ENCODE peak calls at places on chromosomes 7 and 10, in seven cellular contexts. R, Q, J, H, S, O and K are unnamed samples.

GRCh38 chr7:151351967-151352366 is 10.4 kb downstream of the NUB1 start:
- DNase-seq in J (no peak), S (no peak), O (no peak), H (no peak), R (no peak), Q (no peak), K (no peak)

GRCh38 chr7:80312139-80312661 is 177.6 kb downstream of the GNAI1 start:
- DNase-seq in H (peak; percentile 88), S (peak; percentile 68), R (no peak), J (peak; percentile 94), O (no peak), Q (no peak), K (peak; percentile 78)

GRCh38 chr7:53697913-53698312 is 662.5 kb downstream of the POM121L12 start:
- DNase-seq in Q (no peak), H (no peak), S (no peak), J (no peak), R (no peak), O (no peak), K (no peak)

GRCh38 chr10:1465993-1466764 is 271.1 kb downstream of the ADARB2 start:
- DNase-seq in H (no peak), O (no peak), Q (peak; percentile 44), R (peak; percentile 22), J (no peak), S (no peak), K (no peak)

GRCh38 chr10:99387071-99387470 is 43.4 kb downstream of the GOT1 start:
- DNase-seq in Q (no peak), R (no peak), J (no peak), H (no peak), O (no peak), S (no peak), K (no peak)

GRCh38 chr7:106731637-106732036 is 70.7 kb upstream of the CCDC71L start:
- DNase-seq in J (no peak), S (no peak), Q (no peak), H (no peak), O (no peak), R (no peak), K (peak; percentile 23)

GRCh38 chr10:96390460-96390864 is 31.7 kb upstream of the OPALIN start:
- DNase-seq in O (no peak), J (no peak), R (peak; percentile 78), S (no peak), Q (peak; percentile 82), H (no peak), K (no peak)

GRCh38 chr7:3174515-3175318 is 126.3 kb upstream of the SDK1 start:
- DNase-seq in H (no peak), Q (no peak), O (no peak), S (peak; percentile 32), J (no peak), R (no peak), K (no peak)

GRCh38 chr7:87456247-87456646 is 19.2 kb downstream of the ABCB4 start:
- DNase-seq in R (no peak), Q (no peak), J (no peak), O (peak; percentile 32), S (no peak), H (no peak), K (no peak)

GRCh38 chr10:68543004-68543918 is 15.9 kb upstream of the SLC25A16 start:
- DNase-seq in J (peak; percentile 85), S (peak; percentile 57), O (no peak), Q (no peak), H (no peak), R (no peak), K (peak; percentile 87)

GRCh38 chr10:86113983-86114382 is 252.6 kb downstream of the GRID1 start:
- DNase-seq in O (no peak), Q (no peak), H (no peak), S (no peak), R (no peak), J (no peak), K (no peak)

GRCh38 chr7:129969881-129970446 is 17.2 kb upstream of the UBE2H start:
- DNase-seq in S (peak; percentile 95), H (peak; percentile 27), Q (no peak), O (peak; percentile 92), R (no peak), J (peak; percentile 84), K (peak; percentile 94)

GRCh38 chr10:87878664-87879459 is 15.4 kb downstream of the PTEN start:
- DNase-seq in R (no peak), O (no peak), S (no peak), H (no peak), J (no peak), Q (no peak), K (no peak)

GRCh38 chr10:104472505-104472904 is 118.9 kb downstream of the CFAP58 start:
- DNase-seq in Q (no peak), R (no peak), S (no peak), O (peak; percentile 14), J (peak; percentile 17), H (no peak), K (peak; percentile 3)

GRCh38 chr7:11212816-11213215 is 239.1 kb downstream of the PHF14 start:
- DNase-seq in J (peak; percentile 67), R (no peak), S (no peak), O (no peak), Q (no peak), H (no peak), K (no peak)

GRCh38 chr10:69639291-69640195 is 9.5 kb downstream of the FAM241B start:
- DNase-seq in R (peak; percentile 58), H (peak; percentile 75), Q (peak; percentile 56), S (peak; percentile 51), O (peak; percentile 88), J (peak; percentile 52), K (peak; percentile 18)

GRCh38 chr7:92831716-92832622 is 4.4 kb downstream of the CDK6 start:
- DNase-seq in Q (no peak), J (peak; percentile 94), O (no peak), H (peak; percentile 63), S (peak; percentile 88), R (no peak), K (peak; percentile 94)

GRCh38 chr10:50407077-50407801 is 155.9 kb upstream of the ASAH2 start:
- DNase-seq in J (no peak), O (peak; percentile 32), H (no peak), R (no peak), Q (no peak), S (no peak), K (no peak)

GRCh38 chr7:29202651-29203069 is 8.1 kb downstream of the CHN2 start:
- DNase-seq in H (no peak), S (no peak), Q (peak; percentile 29), J (no peak), R (no peak), O (no peak), K (no peak)

GRCh38 chr7:37421820-37422219 is 26.8 kb downstream of the ELMO1 start:
- DNase-seq in S (no peak), H (no peak), O (no peak), J (no peak), R (no peak), Q (no peak), K (no peak)

GRCh38 chr7:75711634-75712494 is 26.9 kb downstream of the HIP1 start:
- DNase-seq in O (peak; percentile 72), J (peak; percentile 67), R (no peak), S (no peak), Q (peak; percentile 34), H (no peak), K (peak; percentile 74)

GRCh38 chr7:110975476-110975875 is 115.5 kb upstream of the LRRN3 start:
- DNase-seq in Q (no peak), H (no peak), R (no peak), S (no peak), J (no peak), O (no peak), K (no peak)

GRCh38 chr7:604038-604883 is 84.6 kb upstream of the PDGFA start:
- DNase-seq in O (peak; percentile 72), R (peak; percentile 53), S (peak; percentile 91), H (no peak), J (peak; percentile 91), Q (peak; percentile 88), K (peak; percentile 86)

GRCh38 chr10:131928248-131929095 is 27.7 kb downstream of the PPP2R2D start:
- DNase-seq in O (no peak), R (no peak), H (no peak), J (peak; percentile 47), S (peak; percentile 7), Q (no peak), K (peak; percentile 34)

GRCh38 chr7:37067961-37068536 is 343.8 kb upstream of the AOAH start:
- DNase-seq in R (no peak), Q (no peak), J (no peak), O (no peak), H (no peak), S (peak; percentile 44), K (no peak)

GRCh38 chr7:34073676-34074075 is 168.3 kb downstream of the BMPER start:
- DNase-seq in Q (no peak), R (no peak), H (no peak), S (no peak), O (no peak), J (peak; percentile 41), K (no peak)

GRCh38 chr10:22986771-22987542 is 59.1 kb downstream of the ARMC3 start:
- DNase-seq in H (peak; percentile 56), O (no peak), Q (no peak), R (peak; percentile 84), J (peak; percentile 35), S (no peak), K (peak; percentile 16)

GRCh38 chr10:71984126-71984797 is 20.1 kb downstream of the CHST3 start:
- DNase-seq in J (no peak), R (no peak), Q (peak; percentile 20), O (no peak), S (no peak), H (no peak), K (no peak)